ENCODE peak calls at places on chromosomes 6 and 20, in nine cellular contexts. P is Peyer's patch; I is PC-9; D is CD8-positive, alpha-beta memory T cell; A is prostate gland; K is CD4-positive, alpha-beta memory T cell; N is testis; Z is H9; U is CD4-positive, alpha-beta T cell. T is an unnamed sample.

GRCh38 chr20:63698739-63699465 is 2.5 kb downstream of the TNFRSF6B start:
- DNase-seq in A (no peak), U (no peak), P (peak; percentile 57), K (no peak), I (peak; percentile 79), D (no peak), N (no peak), Z (peak; percentile 39), T (no peak)

GRCh38 chr20:14685179-14685578 is 347.8 kb upstream of the FLRT3 start:
- DNase-seq in P (no peak), Z (no peak), A (no peak), K (no peak), U (no peak), I (no peak), N (no peak), D (no peak), T (no peak)

GRCh38 chr6:122736166-122736565 is 43.4 kb upstream of the FABP7 start:
- DNase-seq in P (no peak), U (no peak), D (no peak), K (no peak), A (no peak), Z (no peak), N (no peak), I (no peak), T (no peak)

GRCh38 chr6:40904583-40905194 is 134.3 kb downstream of the UNC5CL start:
- DNase-seq in U (no peak), P (no peak), I (no peak), K (no peak), N (no peak), Z (no peak), A (no peak), D (no peak), T (no peak)

GRCh38 chr6:56595490-56596122 is 47.1 kb downstream of the DST start:
- DNase-seq in A (peak; percentile 30), D (peak; percentile 18), P (no peak), U (peak; percentile 6), N (peak; percentile 50), Z (peak; percentile 34), I (peak; percentile 43), K (peak; percentile 27), T (peak; percentile 70)

GRCh38 chr6:165858571-165858970 is 195.5 kb upstream of the PDE10A start:
- DNase-seq in N (no peak), U (no peak), D (no peak), K (no peak), P (no peak), I (no peak), A (no peak), Z (peak; percentile 33), T (no peak)

GRCh38 chr6:32410906-32411305 is 3.9 kb upstream of the BTNL2 start:
- DNase-seq in I (no peak), P (no peak), A (no peak), Z (no peak), K (no peak), U (no peak), N (no peak), D (no peak), T (no peak)

GRCh38 chr6:57328074-57328473 is 10.6 kb downstream of the PRIM2 start:
- DNase-seq in P (no peak), N (no peak), I (no peak), K (no peak), D (no peak), U (no peak), Z (no peak), A (no peak), T (no peak)

GRCh38 chr6:158910484-158911075 is 89.4 kb downstream of the RSPH3 start:
- DNase-seq in U (no peak), A (peak; percentile 79), D (peak; percentile 21), K (no peak), Z (peak; percentile 87), P (no peak), N (no peak), I (peak; percentile 94), T (no peak)

GRCh38 chr20:3406481-3407425 is 716 bp downstream of the DNAAF9 start:
- DNase-seq in A (peak; percentile 37), K (peak; percentile 13), P (peak; percentile 69), N (peak; percentile 54), D (peak; percentile 28), Z (peak; percentile 37), U (no peak), I (no peak), T (peak; percentile 8)

GRCh38 chr20:57478176-57478575 is 46.8 kb downstream of the CTCFL start:
- DNase-seq in P (no peak), D (no peak), K (no peak), Z (no peak), N (no peak), U (no peak), A (no peak), I (no peak), T (no peak)

GRCh38 chr20:51195419-51195901 is 172.6 kb upstream of the KCNG1 start:
- DNase-seq in N (no peak), U (no peak), I (peak; percentile 84), Z (no peak), K (no peak), D (no peak), P (no peak), A (no peak), T (no peak)

GRCh38 chr6:41732601-41733348 is 2.6 kb downstream of the TFEB start:
- DNase-seq in D (peak; percentile 67), U (peak; percentile 29), I (no peak), K (peak; percentile 70), P (no peak), N (no peak), Z (no peak), A (peak; percentile 30), T (peak; percentile 73)

GRCh38 chr20:43821795-43822194 is 92.9 kb upstream of the TOX2 start:
- DNase-seq in D (no peak), U (no peak), I (no peak), P (no peak), Z (no peak), N (no peak), A (peak; percentile 1), K (no peak), T (no peak)

GRCh38 chr6:36908758-36909157 is 23.0 kb downstream of the C6orf89 start:
- DNase-seq in N (peak; percentile 62), P (no peak), I (no peak), U (no peak), D (no peak), Z (no peak), K (no peak), A (no peak), T (no peak)

GRCh38 chr6:89527634-89528033 is 94.7 kb downstream of the ANKRD6 start:
- DNase-seq in K (peak; percentile 11), U (no peak), N (no peak), Z (no peak), I (peak; percentile 77), A (no peak), D (no peak), P (no peak), T (no peak)

GRCh38 chr6:71965404-71965803 is 79.1 kb downstream of the RIMS1 start:
- DNase-seq in K (no peak), P (no peak), D (no peak), N (no peak), A (no peak), I (no peak), U (no peak), Z (no peak), T (no peak)

GRCh38 chr6:121603486-121603885 is 168.0 kb downstream of the GJA1 start:
- DNase-seq in P (no peak), I (peak; percentile 64), N (no peak), K (no peak), U (no peak), A (no peak), D (no peak), Z (no peak), T (no peak)

GRCh38 chr6:137188855-137189254 is 15.4 kb upstream of the IL22RA2 start:
- DNase-seq in Z (no peak), K (no peak), N (no peak), P (no peak), U (no peak), A (no peak), I (no peak), D (no peak), T (no peak)
- H3K9me3 ChIP-seq in Z (peaks cover 48% of the 10 kb centered on the region), K (peaks cover 7% of the 10 kb centered on the region), N (no peaks in the 10 kb centered on the region), P (peaks cover 7% of the 10 kb centered on the region), U (peaks cover 22% of the 10 kb centered on the region), A (no peaks in the 10 kb centered on the region), I (peaks cover 39% of the 10 kb centered on the region), D (no peaks in the 10 kb centered on the region), T (peaks cover 14% of the 10 kb centered on the region)

GRCh38 chr6:42779521-42779920 is 2.3 kb upstream of the BICRAL start:
- DNase-seq in A (no peak), U (no peak), P (no peak), Z (no peak), K (no peak), I (no peak), N (no peak), D (no peak), T (no peak)
- H3K27ac ChIP-seq in A (no peak overlapping the region), U (no peak overlapping the region), P (no peak overlapping the region), Z (no peak overlapping the region), K (no peak overlapping the region), I (no peak overlapping the region), N (no peak overlapping the region), D (peak overlapping the region; percentile 19), T (no peak overlapping the region)

GRCh38 chr6:351011-351866 is 40.3 kb upstream of the IRF4 start:
- DNase-seq in A (no peak), D (no peak), Z (no peak), K (no peak), U (no peak), P (no peak), I (no peak), N (no peak), T (no peak)
- H3K9me3 ChIP-seq in A (no peaks in the 10 kb centered on the region), D (no peaks in the 10 kb centered on the region), Z (peaks cover 83% of the 10 kb centered on the region), K (no peaks in the 10 kb centered on the region), U (no peaks in the 10 kb centered on the region), P (no peaks in the 10 kb centered on the region), I (no peaks in the 10 kb centered on the region), N (no peaks in the 10 kb centered on the region), T (no peaks in the 10 kb centered on the region)

DNA sequence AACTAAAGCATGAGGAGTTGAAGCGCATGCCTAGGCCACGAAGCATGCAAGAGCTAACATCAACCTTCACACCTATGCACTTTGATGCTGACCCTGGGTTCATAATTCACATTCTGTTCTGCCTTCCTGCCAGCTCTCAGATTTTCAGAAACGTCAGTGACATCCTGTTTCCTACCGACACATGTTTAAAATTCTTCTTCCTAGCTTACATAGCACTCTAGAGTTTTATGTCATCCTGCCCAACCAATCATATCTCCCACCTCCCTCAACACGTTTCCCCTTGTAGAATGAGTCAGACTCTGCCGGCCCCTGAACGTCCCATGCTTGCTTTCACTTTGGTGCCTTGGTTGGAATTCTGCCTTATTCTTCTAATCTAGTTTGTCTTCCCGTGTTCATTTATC is 97.1 kb upstream of the MAP7 start:
- DNase-seq in P (no peak), D (peak; percentile 23), U (peak; percentile 20), I (no peak), A (no peak), Z (no peak), K (peak; percentile 52), N (no peak), T (peak; percentile 8)
- H3K27ac ChIP-seq in P (peak overlapping the region; percentile 65), D (peak overlapping the region; percentile 57), U (peak overlapping the region; percentile 36), I (no peak overlapping the region), A (peak overlapping the region; percentile 32), Z (no peak overlapping the region), K (peak overlapping the region; percentile 65), N (peak overlapping the region; percentile 63), T (peak overlapping the region; percentile 72)

T was measured in CD4-positive, CD25-positive, alpha-beta regulatory T cell.